ENCODE peak calls at places on chromosomes 2 and 18, in ten cellular contexts. R is activated CD8-positive, alpha-beta memory T cell treated with anti-CD3 and anti-CD28 coated beads for 4 hours; H is T-helper 1 cell; D is activated gamma-delta T cell treated with Interleukin-2 at 50 U/mL for 16 hours; Q is Peyer's patch; T is iris pigment epithelial cell; Z is neuronal stem cell; C is nucleus accumbens; V is NCI-H774; G is effector memory CD4-positive, alpha-beta T cell. Y is an unnamed sample.

GRCh38 chr2:239822146-239822945 is 202.8 kb downstream of the NDUFA10 start:
- DNase-seq in R (no peak), H (no peak), D (no peak), Q (peak; percentile 19), T (no peak), Z (no peak), C (no peak), V (no peak), G (no peak), Y (peak; percentile 29)

GRCh38 chr18:32469190-32469611 is 1.5 kb downstream of the GAREM1 start:
- DNase-seq in R (no peak), H (no peak), D (no peak), Q (peak; percentile 59), T (peak; percentile 14), Z (peak; percentile 15), C (peak; percentile 21), V (no peak), G (no peak), Y (no peak)

GRCh38 chr2:8024506-8024905 is 657.4 kb upstream of the ID2 start:
- DNase-seq in R (no peak), H (no peak), D (no peak), Q (no peak), T (no peak), Z (no peak), C (no peak), V (no peak), G (no peak), Y (no peak)

GRCh38 chr2:975095-975494 is 24.4 kb downstream of the SNTG2 start:
- DNase-seq in R (no peak), H (no peak), D (no peak), Q (no peak), T (no peak), Z (no peak), C (no peak), V (no peak), G (no peak), Y (no peak)

GRCh38 chr2:113806217-113806913 is 49.9 kb upstream of the SLC35F5 start:
- DNase-seq in R (no peak), H (no peak), D (no peak), Q (peak; percentile 65), T (no peak), Z (no peak), C (no peak), V (no peak), G (no peak), Y (no peak)

GRCh38 chr2:42141687-42142475 is 27.3 kb upstream of the EML4 start:
- DNase-seq in R (no peak), H (no peak), D (no peak), Q (peak; percentile 52), T (peak; percentile 81), Z (no peak), C (no peak), V (peak; percentile 47), G (peak; percentile 17), Y (peak; percentile 24)

GRCh38 chr2:202051499-202052161 is 18.0 kb downstream of the FZD7 start:
- DNase-seq in R (no peak), H (no peak), D (no peak), Q (no peak), T (no peak), Z (peak; percentile 47), C (no peak), V (no peak), G (no peak), Y (no peak)

GRCh38 chr2:187001248-187001647 is 152.3 kb upstream of the ZSWIM2 start:
- DNase-seq in R (no peak), H (no peak), D (no peak), Q (no peak), T (no peak), Z (no peak), C (no peak), V (no peak), G (no peak), Y (no peak)

GRCh38 chr2:120822908-120823307 is 87.2 kb downstream of the GLI2 start:
- DNase-seq in R (no peak), H (no peak), D (no peak), Q (peak; percentile 28), T (no peak), Z (no peak), C (no peak), V (no peak), G (no peak), Y (no peak)

GRCh38 chr2:183081908-183082307 is 3.4 kb downstream of the DUSP19 start:
- DNase-seq in R (no peak), H (no peak), D (no peak), Q (no peak), T (no peak), Z (no peak), C (no peak), V (no peak), G (no peak), Y (no peak)

GRCh38 chr2:152453129-152453642 is 118.2 kb downstream of the FMNL2 start:
- DNase-seq in R (no peak), H (no peak), D (no peak), Q (no peak), T (no peak), Z (peak; percentile 61), C (peak; percentile 42), V (no peak), G (no peak), Y (no peak)

GRCh38 chr2:213119061-213119809 is 32.2 kb downstream of the IKZF2 start:
- DNase-seq in R (no peak), H (peak; percentile 1), D (peak; percentile 31), Q (no peak), T (peak; percentile 94), Z (no peak), C (no peak), V (no peak), G (peak; percentile 5), Y (no peak)

GRCh38 chr2:234116050-234116449 is 65.5 kb downstream of the SPP2 start:
- DNase-seq in R (no peak), H (no peak), D (no peak), Q (no peak), T (no peak), Z (no peak), C (no peak), V (no peak), G (no peak), Y (no peak)

GRCh38 chr18:48923746-48924580 is 26.8 kb downstream of the SMAD7 start:
- DNase-seq in R (no peak), H (no peak), D (no peak), Q (peak; percentile 60), T (peak; percentile 72), Z (no peak), C (no peak), V (no peak), G (no peak), Y (no peak)

GRCh38 chr2:73982140-73982617 is 2.5 kb upstream of the TET3 start:
- DNase-seq in R (no peak), H (no peak), D (no peak), Q (no peak), T (no peak), Z (no peak), C (no peak), V (no peak), G (no peak), Y (no peak)

GRCh38 chr18:59715966-59716369 is 18.7 kb upstream of the CCBE1 start:
- DNase-seq in R (no peak), H (no peak), D (no peak), Q (no peak), T (peak; percentile 98), Z (no peak), C (no peak), V (no peak), G (no peak), Y (no peak)

GRCh38 chr2:16821696-16822095 is 156.1 kb upstream of the CYRIA start:
- DNase-seq in R (no peak), H (no peak), D (no peak), Q (no peak), T (no peak), Z (no peak), C (peak; percentile 9), V (no peak), G (no peak), Y (no peak)

GRCh38 chr2:105604938-105605337 is 139.8 kb upstream of the NCK2 start:
- DNase-seq in R (no peak), H (no peak), D (no peak), Q (no peak), T (peak; percentile 21), Z (no peak), C (peak; percentile 14), V (no peak), G (no peak), Y (no peak)